ENCODE peak calls at places on chromosome 14, in five cellular contexts. One of them, this sample, is unnamed. For H3K4me1, the result is how much of the 10 kb centered on the place peaks cover.

GRCh38 chr14:67239582-67239981 is 1.7 kb upstream of the PALS1 start:
- DNase-seq in tibial artery: no peak
- DNase-seq in lower lobe of right lung: no peak
- DNase-seq in PC-3: no peak
- DNase-seq in lung: no peak
- DNase-seq in this sample: no peak

GRCh38 chr14:71703477-71703876 is 228.8 kb upstream of the RGS6 start:
- DNase-seq in lung: no peak
- DNase-seq in tibial artery: no peak
- DNase-seq in lower lobe of right lung: no peak
- DNase-seq in PC-3: no peak
- DNase-seq in this sample: no peak

GRCh38 chr14:89240414-89240813 is 176.6 kb downstream of the FOXN3 start:
- DNase-seq in lower lobe of right lung: no peak
- DNase-seq in tibial artery: no peak
- DNase-seq in lung: no peak
- DNase-seq in PC-3: peak
- DNase-seq in this sample: no peak

GRCh38 chr14:76186318-76187027 is 34.8 kb downstream of the GPATCH2L start:
- DNase-seq in lower lobe of right lung: no peak
- DNase-seq in lung: no peak
- DNase-seq in PC-3: no peak
- DNase-seq in tibial artery: no peak
- DNase-seq in this sample: no peak

GRCh38 chr14:72565917-72566316 is 328.0 kb downstream of the DPF3 start:
- DNase-seq in PC-3: no peak
- DNase-seq in lung: no peak
- DNase-seq in tibial artery: no peak
- DNase-seq in lower lobe of right lung: no peak
- DNase-seq in this sample: no peak

GRCh38 chr14:93965287-93965821 is 11.0 kb downstream of the ASB2 start:
- DNase-seq in tibial artery: no peak
- DNase-seq in lung: no peak
- DNase-seq in lower lobe of right lung: no peak
- DNase-seq in PC-3: peak
- DNase-seq in this sample: no peak

GRCh38 chr14:41289025-41289424 is 317.7 kb upstream of the LRFN5 start:
- DNase-seq in lower lobe of right lung: no peak
- DNase-seq in lung: no peak
- DNase-seq in PC-3: no peak
- DNase-seq in tibial artery: no peak
- DNase-seq in this sample: no peak

GRCh38 chr14:57692671-57693070 is 173.2 kb downstream of the SLC35F4 start:
- DNase-seq in lung: no peak
- DNase-seq in lower lobe of right lung: no peak
- DNase-seq in PC-3: peak
- DNase-seq in tibial artery: no peak
- DNase-seq in this sample: no peak

GRCh38 chr14:94481468-94482131 is 5.6 kb upstream of the SERPINA9 start:
- DNase-seq in PC-3: no peak
- DNase-seq in tibial artery: no peak
- DNase-seq in lower lobe of right lung: no peak
- DNase-seq in lung: no peak
- DNase-seq in this sample: no peak

GRCh38 chr14:64510825-64511679 is 6.5 kb downstream of the ZBTB1 start:
- DNase-seq in tibial artery: peak
- DNase-seq in PC-3: peak
- DNase-seq in lung: peak
- DNase-seq in lower lobe of right lung: no peak
- DNase-seq in this sample: peak

GRCh38 chr14:89607453-89607852 is 190.4 kb upstream of the FOXN3 start:
- DNase-seq in tibial artery: no peak
- DNase-seq in lung: no peak
- DNase-seq in PC-3: no peak
- DNase-seq in lower lobe of right lung: no peak
- DNase-seq in this sample: no peak

GRCh38 chr14:53792909-53793308 is 163.7 kb downstream of the BMP4 start:
- DNase-seq in PC-3: peak
- DNase-seq in lower lobe of right lung: no peak
- DNase-seq in lung: no peak
- DNase-seq in tibial artery: no peak
- DNase-seq in this sample: no peak
- TF ChIP-seq CTCF in PC-3: peak
- TF ChIP-seq CTCF in lower lobe of right lung: no peak
- TF ChIP-seq CTCF in lung: no peak
- TF ChIP-seq CTCF in tibial artery: no peak
- TF ChIP-seq CTCF in this sample: no peak

GRCh38 chr14:98136019-98136418 is 1136.0 kb downstream of the BCL11B start:
- DNase-seq in PC-3: no peak
- DNase-seq in tibial artery: no peak
- DNase-seq in lower lobe of right lung: no peak
- DNase-seq in lung: no peak
- DNase-seq in this sample: no peak
- H3K4me3 ChIP-seq in PC-3: no peak
- H3K4me3 ChIP-seq in tibial artery: no peak
- H3K4me3 ChIP-seq in lower lobe of right lung: no peak
- H3K4me3 ChIP-seq in lung: no peak
- H3K4me3 ChIP-seq in this sample: no peak

DNA sequence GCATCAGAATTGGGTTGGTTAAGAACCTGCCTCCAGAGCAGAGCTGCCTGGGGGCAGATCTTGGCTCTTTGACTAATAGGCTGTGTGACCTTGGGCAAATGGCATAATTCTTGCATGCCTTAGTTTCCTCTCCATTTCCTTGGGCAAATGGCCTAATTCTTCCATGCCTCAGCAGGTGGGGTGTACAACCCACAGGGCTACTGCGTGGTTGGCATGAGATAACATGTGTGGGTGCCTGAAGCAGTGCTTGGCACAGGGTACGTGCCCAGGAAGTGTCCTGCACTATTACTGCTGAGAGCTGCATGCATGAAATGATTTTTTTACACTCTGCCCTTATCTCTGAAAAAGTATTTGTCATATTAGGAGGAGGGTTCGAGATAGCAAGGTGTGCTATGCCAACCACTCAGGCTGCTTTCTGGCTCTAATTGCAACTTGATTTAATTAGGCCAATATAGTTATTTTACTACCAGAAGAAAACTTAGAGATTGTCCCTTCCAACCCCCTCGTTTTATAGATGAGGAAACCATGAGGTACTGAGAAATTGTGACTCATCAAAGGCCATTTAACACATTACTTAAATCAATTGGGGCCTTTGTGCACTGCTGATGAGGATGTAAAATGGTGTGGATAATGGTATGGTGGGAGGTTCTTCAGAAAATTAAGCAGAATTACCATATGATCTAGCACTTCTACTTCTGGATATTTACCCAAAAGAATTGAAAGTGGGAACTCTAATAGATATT is 161.6 kb upstream of the HIF1A start:
- DNase-seq in lung: no peak
- DNase-seq in tibial artery: no peak
- DNase-seq in PC-3: no peak
- DNase-seq in lower lobe of right lung: no peak
- DNase-seq in this sample: no peak
- H3K4me1 ChIP-seq in lung: under half
- H3K4me1 ChIP-seq in tibial artery: under half
- H3K4me1 ChIP-seq in PC-3: half or more
- H3K4me1 ChIP-seq in lower lobe of right lung: half or more
- H3K4me1 ChIP-seq in this sample: under half

DNA sequence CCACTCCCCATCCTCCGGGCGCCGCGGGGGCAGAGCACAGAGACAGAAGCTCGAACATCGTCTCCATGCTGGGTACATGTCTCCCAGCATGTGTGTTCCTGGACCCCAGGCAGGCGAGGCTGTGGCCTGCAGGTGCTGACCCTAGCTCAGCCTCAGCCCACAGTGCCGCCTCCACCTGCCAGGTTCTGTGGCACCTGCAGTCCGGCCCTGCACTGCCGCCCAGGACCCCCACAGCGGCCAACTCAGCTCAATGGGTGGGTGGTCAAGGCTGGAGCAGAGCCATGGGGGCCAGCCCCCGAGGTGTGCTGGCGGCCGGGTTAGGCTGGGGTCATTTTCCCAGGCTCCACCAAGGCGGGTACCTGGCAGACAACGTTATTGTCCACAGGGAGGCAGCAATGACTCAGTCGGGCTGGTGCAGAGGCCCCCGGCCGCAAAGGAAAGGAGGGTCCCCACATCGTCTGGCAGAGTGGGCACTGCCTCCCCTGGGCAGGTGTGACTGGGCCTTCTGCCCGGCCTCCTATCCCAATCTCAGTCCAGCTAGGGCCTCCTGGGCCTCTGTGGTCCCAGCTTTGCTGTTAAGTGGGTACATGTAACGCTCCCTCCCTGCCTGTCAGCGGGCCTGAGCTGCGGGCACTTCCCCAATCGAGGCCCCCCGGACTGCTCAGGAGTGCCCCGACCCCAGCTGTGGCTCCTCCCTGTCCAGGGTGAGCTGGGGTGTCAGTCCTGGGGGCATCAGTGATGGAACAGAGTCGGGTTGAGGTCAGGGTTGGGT is 20.2 kb upstream of the NUDT14 start:
- DNase-seq in PC-3: no peak
- DNase-seq in lung: no peak
- DNase-seq in tibial artery: no peak
- DNase-seq in lower lobe of right lung: no peak
- DNase-seq in this sample: no peak
- TF ChIP-seq CTCF in PC-3: peak
- TF ChIP-seq CTCF in lung: no peak
- TF ChIP-seq CTCF in tibial artery: no peak
- TF ChIP-seq CTCF in lower lobe of right lung: no peak
- TF ChIP-seq CTCF in this sample: no peak

DNA sequence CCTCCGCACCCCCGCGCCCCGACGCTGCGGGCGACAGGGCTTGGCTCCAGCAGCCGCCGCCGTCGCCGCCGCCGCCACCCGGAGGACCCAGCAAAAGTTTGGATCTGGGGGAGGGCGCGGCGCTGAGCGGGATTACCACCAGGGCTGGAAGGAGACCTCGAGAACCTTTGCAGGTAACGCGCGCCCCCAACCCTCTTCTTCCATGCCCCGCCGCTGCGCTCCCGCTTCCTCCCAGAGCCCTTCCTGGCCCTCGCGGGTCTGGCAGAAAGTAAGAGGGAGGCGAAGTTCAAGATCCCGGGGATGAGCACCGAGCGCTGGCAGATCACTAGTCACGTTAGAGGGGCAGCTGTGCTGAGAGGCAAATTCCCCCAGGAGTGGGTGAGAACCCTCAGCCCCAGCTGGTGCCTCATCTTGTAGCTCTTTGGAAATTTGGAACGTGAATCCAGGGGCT is 3.9 kb downstream of the FLRT2 start:
- DNase-seq in lung: no peak
- DNase-seq in PC-3: no peak
- DNase-seq in tibial artery: no peak
- DNase-seq in lower lobe of right lung: peak
- DNase-seq in this sample: no peak
- H3K4me3 ChIP-seq in lung: no peak
- H3K4me3 ChIP-seq in PC-3: peak
- H3K4me3 ChIP-seq in tibial artery: peak
- H3K4me3 ChIP-seq in lower lobe of right lung: peak
- H3K4me3 ChIP-seq in this sample: no peak

GRCh38 chr14:103541494-103541943 is 12.5 kb downstream of the TRMT61A start:
- DNase-seq in lung: no peak
- DNase-seq in lower lobe of right lung: peak
- DNase-seq in PC-3: no peak
- DNase-seq in tibial artery: no peak
- DNase-seq in this sample: no peak
- H3K4me1 ChIP-seq in lung: under half
- H3K4me1 ChIP-seq in lower lobe of right lung: half or more
- H3K4me1 ChIP-seq in PC-3: under half
- H3K4me1 ChIP-seq in tibial artery: under half
- H3K4me1 ChIP-seq in this sample: under half

GRCh38 chr14:103734081-103734888 is 18.7 kb downstream of the ZFYVE21 start:
- DNase-seq in lower lobe of right lung: peak
- DNase-seq in tibial artery: peak
- DNase-seq in lung: no peak
- DNase-seq in PC-3: no peak
- DNase-seq in this sample: no peak

GRCh38 chr14:103735022-103735421 is 19.4 kb downstream of the ZFYVE21 start:
- DNase-seq in PC-3: no peak
- DNase-seq in tibial artery: peak
- DNase-seq in lung: no peak
- DNase-seq in lower lobe of right lung: peak
- DNase-seq in this sample: no peak

GRCh38 chr14:103735815-103736545 is 20.4 kb downstream of the ZFYVE21 start:
- DNase-seq in tibial artery: peak
- DNase-seq in lower lobe of right lung: peak
- DNase-seq in lung: no peak
- DNase-seq in PC-3: peak
- DNase-seq in this sample: peak

GRCh38 chr14:103736546-103737431 is 21.2 kb downstream of the ZFYVE21 start:
- DNase-seq in PC-3: no peak
- DNase-seq in lung: no peak
- DNase-seq in tibial artery: peak
- DNase-seq in lower lobe of right lung: peak
- DNase-seq in this sample: no peak

DNA sequence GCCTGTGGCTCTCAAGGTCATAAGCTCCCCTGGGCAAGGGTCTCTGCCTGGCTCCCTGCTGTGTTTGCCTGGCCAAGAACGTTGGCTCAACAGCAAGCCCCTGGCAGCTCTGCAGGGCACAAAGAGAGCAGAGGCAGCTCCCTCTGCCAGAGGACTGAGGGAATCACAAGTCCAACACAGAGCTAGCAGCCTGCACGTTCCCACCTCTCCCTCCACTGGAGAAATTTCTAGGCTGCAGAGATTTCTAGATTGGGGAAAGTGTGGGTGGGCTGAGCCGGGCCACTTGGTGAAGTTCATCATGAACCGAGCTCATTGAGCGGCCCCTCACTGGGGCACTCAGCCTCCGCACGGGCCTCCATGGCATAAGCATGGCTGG is 19.8 kb downstream of the ZFYVE21 start:
- DNase-seq in lung: no peak
- DNase-seq in tibial artery: peak
- DNase-seq in PC-3: no peak
- DNase-seq in lower lobe of right lung: no peak
- DNase-seq in this sample: no peak
- TF ChIP-seq CTCF in lung: no peak
- TF ChIP-seq CTCF in tibial artery: peak
- TF ChIP-seq CTCF in PC-3: no peak
- TF ChIP-seq CTCF in lower lobe of right lung: no peak
- TF ChIP-seq CTCF in this sample: no peak

GRCh38 chr14:34711169-34711568 is 3.2 kb downstream of the CFL2 start:
- DNase-seq in lung: no peak
- DNase-seq in tibial artery: no peak
- DNase-seq in PC-3: peak
- DNase-seq in lower lobe of right lung: no peak
- DNase-seq in this sample: no peak

GRCh38 chr14:34713681-34714319 is 593 bp downstream of the CFL2 start:
- DNase-seq in lower lobe of right lung: peak
- DNase-seq in tibial artery: peak
- DNase-seq in PC-3: peak
- DNase-seq in lung: peak
- DNase-seq in this sample: no peak

GRCh38 chr14:34710744-34711143 is 3.6 kb downstream of the CFL2 start:
- DNase-seq in tibial artery: no peak
- DNase-seq in lung: no peak
- DNase-seq in lower lobe of right lung: no peak
- DNase-seq in PC-3: no peak
- DNase-seq in this sample: no peak

GRCh38 chr14:34713122-34713680 is 1.2 kb downstream of the CFL2 start:
- DNase-seq in lower lobe of right lung: no peak
- DNase-seq in tibial artery: no peak
- DNase-seq in lung: no peak
- DNase-seq in PC-3: no peak
- DNase-seq in this sample: no peak

GRCh38 chr14:34711808-34712712 is 2.3 kb downstream of the CFL2 start:
- DNase-seq in lower lobe of right lung: no peak
- DNase-seq in tibial artery: no peak
- DNase-seq in lung: no peak
- DNase-seq in PC-3: no peak
- DNase-seq in this sample: no peak
- H3K4me3 ChIP-seq in lower lobe of right lung: no peak
- H3K4me3 ChIP-seq in tibial artery: peak
- H3K4me3 ChIP-seq in lung: no peak
- H3K4me3 ChIP-seq in PC-3: peak
- H3K4me3 ChIP-seq in this sample: no peak